ENCODE peak calls at places on chromosomes 12 and 14, in four cellular contexts. One of them, this sample, is unnamed.
A peak's percentile ranks its signal among the peaks of the same experiment; 100 is the strongest.

GRCh38 chr14:68020999-68021663 is 201.6 kb downstream of the RAD51B start:
- DNase-seq in ovary: no peak
- DNase-seq in body of pancreas: no peak
- DNase-seq in neuronal stem cell: no peak
- DNase-seq in this sample: no peak

GRCh38 chr12:2372178-2372577 is 319.4 kb downstream of the CACNA1C start:
- DNase-seq in ovary: no peak
- DNase-seq in body of pancreas: no peak
- DNase-seq in neuronal stem cell: no peak
- DNase-seq in this sample: no peak

GRCh38 chr12:42588308-42588836 is 1.2 kb downstream of the PRICKLE1 start:
- DNase-seq in ovary: no peak
- DNase-seq in body of pancreas: no peak
- DNase-seq in neuronal stem cell: no peak
- DNase-seq in this sample: no peak

GRCh38 chr12:53659011-53659551 is 16.8 kb downstream of the ATP5MC2 start:
- DNase-seq in ovary: no peak
- DNase-seq in body of pancreas: peak; percentile 91
- DNase-seq in neuronal stem cell: peak; percentile 71
- DNase-seq in this sample: peak; percentile 37

GRCh38 chr12:85883763-85884162 is 9.7 kb downstream of the NTS start:
- DNase-seq in ovary: no peak
- DNase-seq in body of pancreas: no peak
- DNase-seq in neuronal stem cell: no peak
- DNase-seq in this sample: no peak

GRCh38 chr14:90383731-90384542 is 12.9 kb upstream of the CALM1 start:
- DNase-seq in ovary: peak; percentile 74
- DNase-seq in body of pancreas: peak; percentile 69
- DNase-seq in neuronal stem cell: peak; percentile 58
- DNase-seq in this sample: peak; percentile 68

GRCh38 chr14:103140316-103141109 is 17.3 kb downstream of the TNFAIP2 start:
- DNase-seq in ovary: no peak
- DNase-seq in body of pancreas: no peak
- DNase-seq in neuronal stem cell: no peak
- DNase-seq in this sample: no peak

GRCh38 chr12:69972136-69972535 is 147.1 kb downstream of the MYRFL start:
- DNase-seq in ovary: no peak
- DNase-seq in body of pancreas: no peak
- DNase-seq in neuronal stem cell: no peak
- DNase-seq in this sample: no peak

GRCh38 chr14:102508774-102509743 is 517 bp downstream of the ANKRD9 start:
- DNase-seq in ovary: peak; percentile 72
- DNase-seq in body of pancreas: peak; percentile 53
- DNase-seq in neuronal stem cell: no peak
- DNase-seq in this sample: peak; percentile 49

GRCh38 chr14:50633954-50634353 is 34.2 kb downstream of the SAV1 start:
- DNase-seq in ovary: no peak
- DNase-seq in body of pancreas: no peak
- DNase-seq in neuronal stem cell: no peak
- DNase-seq in this sample: no peak

GRCh38 chr12:31004666-31005065 is 69.0 kb upstream of the DDX11 start:
- DNase-seq in ovary: no peak
- DNase-seq in body of pancreas: no peak
- DNase-seq in neuronal stem cell: no peak
- DNase-seq in this sample: no peak

GRCh38 chr14:25836647-25837046 is 761.2 kb downstream of the NOVA1 start:
- DNase-seq in ovary: no peak
- DNase-seq in body of pancreas: no peak
- DNase-seq in neuronal stem cell: no peak
- DNase-seq in this sample: no peak
- H3K4me1 ChIP-seq in ovary: no peaks in the 10 kb centered on the region
- H3K4me1 ChIP-seq in body of pancreas: no peaks in the 10 kb centered on the region
- H3K4me1 ChIP-seq in neuronal stem cell: peaks cover 2% of the 10 kb centered on the region
- H3K4me1 ChIP-seq in this sample: no peaks in the 10 kb centered on the region

DNA sequence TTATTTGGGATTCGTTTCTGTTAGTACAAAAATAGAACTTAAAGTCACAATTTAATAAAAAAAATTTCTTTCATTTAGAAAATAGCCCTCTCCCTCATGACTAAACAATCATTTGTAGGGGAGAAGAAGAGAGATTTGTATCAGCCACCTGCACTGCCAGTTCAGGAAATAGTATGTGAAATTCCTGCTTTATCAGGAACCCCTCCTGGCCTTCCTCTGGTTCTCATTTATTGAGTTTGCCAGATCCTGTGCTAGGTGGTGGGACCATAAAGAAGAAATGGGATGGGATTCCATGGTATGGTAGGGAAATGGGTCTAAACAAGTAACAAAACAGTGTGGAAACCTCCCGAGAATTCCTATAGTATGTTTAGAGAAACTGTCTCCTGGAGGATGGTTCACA is 30.0 kb downstream of the RASSF8 start:
- DNase-seq in ovary: no peak
- DNase-seq in body of pancreas: no peak
- DNase-seq in neuronal stem cell: no peak
- DNase-seq in this sample: no peak
- H3K4me1 ChIP-seq in ovary: peaks cover 15% of the 10 kb centered on the region
- H3K4me1 ChIP-seq in body of pancreas: peaks cover 41% of the 10 kb centered on the region
- H3K4me1 ChIP-seq in neuronal stem cell: peaks cover 2% of the 10 kb centered on the region
- H3K4me1 ChIP-seq in this sample: peaks cover 14% of the 10 kb centered on the region

GRCh38 chr14:99581960-99582359 is 22.0 kb downstream of the CCDC85C start:
- DNase-seq in ovary: no peak
- DNase-seq in body of pancreas: no peak
- DNase-seq in neuronal stem cell: no peak
- DNase-seq in this sample: no peak
- H3K4me1 ChIP-seq in ovary: peaks cover 28% of the 10 kb centered on the region
- H3K4me1 ChIP-seq in body of pancreas: peaks cover 46% of the 10 kb centered on the region
- H3K4me1 ChIP-seq in neuronal stem cell: peaks cover 29% of the 10 kb centered on the region
- H3K4me1 ChIP-seq in this sample: peaks cover 33% of the 10 kb centered on the region

GRCh38 chr14:33362934-33363333 is 424.3 kb downstream of the NPAS3 start:
- DNase-seq in ovary: no peak
- DNase-seq in body of pancreas: no peak
- DNase-seq in neuronal stem cell: peak; percentile 83
- DNase-seq in this sample: no peak
- H3K4me1 ChIP-seq in ovary: no peaks in the 10 kb centered on the region
- H3K4me1 ChIP-seq in body of pancreas: no peaks in the 10 kb centered on the region
- H3K4me1 ChIP-seq in neuronal stem cell: peaks cover 45% of the 10 kb centered on the region
- H3K4me1 ChIP-seq in this sample: no peaks in the 10 kb centered on the region

GRCh38 chr12:104670439-104671406 is 214.0 kb downstream of the CHST11 start:
- DNase-seq in ovary: no peak
- DNase-seq in body of pancreas: no peak
- DNase-seq in neuronal stem cell: no peak
- DNase-seq in this sample: no peak

GRCh38 chr12:104673294-104674062 is 216.7 kb downstream of the CHST11 start:
- DNase-seq in ovary: no peak
- DNase-seq in body of pancreas: no peak
- DNase-seq in neuronal stem cell: no peak
- DNase-seq in this sample: no peak

GRCh38 chr12:104671407-104672095 is 214.8 kb downstream of the CHST11 start:
- DNase-seq in ovary: peak; percentile 37
- DNase-seq in body of pancreas: peak; percentile 92
- DNase-seq in neuronal stem cell: no peak
- DNase-seq in this sample: no peak

GRCh38 chr12:104672501-104673265 is 215.9 kb downstream of the CHST11 start:
- DNase-seq in ovary: no peak
- DNase-seq in body of pancreas: peak; percentile 47
- DNase-seq in neuronal stem cell: no peak
- DNase-seq in this sample: no peak

DNA sequence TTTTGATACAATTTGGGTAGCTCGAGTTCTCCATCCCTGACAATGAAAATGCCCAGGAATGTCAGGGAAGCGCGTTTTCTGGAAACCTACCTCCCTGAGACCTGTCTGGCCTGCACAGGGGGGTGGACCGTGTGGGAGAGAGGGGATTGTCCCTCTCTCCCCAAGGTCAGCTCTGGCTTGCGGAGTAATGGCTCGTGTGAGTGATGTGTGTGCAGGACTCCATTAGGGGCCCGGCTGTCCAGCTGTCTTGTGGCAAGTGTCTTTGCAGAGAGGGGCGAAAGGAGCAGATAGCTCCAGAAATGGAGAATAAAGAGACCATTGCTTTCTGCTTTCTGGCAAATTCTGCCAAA is 215.3 kb downstream of the CHST11 start:
- DNase-seq in ovary: no peak
- DNase-seq in body of pancreas: no peak
- DNase-seq in neuronal stem cell: no peak
- DNase-seq in this sample: no peak
- H3K4me1 ChIP-seq in ovary: peaks cover 29% of the 10 kb centered on the region
- H3K4me1 ChIP-seq in body of pancreas: peaks cover 55% of the 10 kb centered on the region
- H3K4me1 ChIP-seq in neuronal stem cell: peaks cover 22% of the 10 kb centered on the region
- H3K4me1 ChIP-seq in this sample: peaks cover 14% of the 10 kb centered on the region

This sample was measured in Caco-2.